ENCODE peak calls at places on chromosomes 5 and 9, in ten cellular contexts. X, W, R, I, Z, D, O, E, P and Y are unnamed samples.

GRCh38 chr9:134225816-134226215 is 61.5 kb upstream of the RNU6ATAC start:
- DNase-seq in E (no peak), P (no peak), X (no peak), Z (no peak), R (no peak), O (no peak), D (no peak), W (no peak), I (no peak), Y (no peak)

GRCh38 chr5:176927562-176927961 is 28.4 kb upstream of the HK3 start:
- DNase-seq in O (no peak), W (no peak), Z (no peak), D (no peak), X (no peak), I (no peak), E (no peak), R (no peak), P (no peak), Y (no peak)

GRCh38 chr5:37495210-37495609 is 116.1 kb downstream of the WDR70 start:
- DNase-seq in P (no peak), I (no peak), E (peak), X (no peak), R (peak), D (peak), W (peak), Z (no peak), O (no peak), Y (no peak)

GRCh38 chr9:97412628-97413382 is 909 bp downstream of the TDRD7 start:
- DNase-seq in X (peak), E (peak), O (no peak), R (peak), P (peak), I (no peak), D (peak), W (no peak), Z (no peak), Y (no peak)

GRCh38 chr9:88017086-88017485 is 42.8 kb upstream of the CDK20 start:
- DNase-seq in P (no peak), R (peak), I (no peak), E (no peak), X (no peak), D (peak), Z (no peak), O (no peak), W (no peak), Y (no peak)

GRCh38 chr9:135137398-135137832 is 49.9 kb downstream of the OLFM1 start:
- DNase-seq in X (no peak), Z (no peak), D (no peak), P (no peak), R (peak), O (no peak), E (peak), I (no peak), W (no peak), Y (peak)

GRCh38 chr9:130824616-130825015 is 10.4 kb upstream of the ABL1 start:
- DNase-seq in E (no peak), W (no peak), D (no peak), I (no peak), O (no peak), R (no peak), P (no peak), Z (no peak), X (no peak), Y (no peak)

GRCh38 chr9:134365791-134366222 is 39.6 kb downstream of the RXRA start:
- DNase-seq in I (peak), E (peak), D (peak), O (no peak), Z (no peak), W (no peak), R (peak), P (no peak), X (no peak), Y (no peak)

GRCh38 chr9:21779397-21779796 is 23.0 kb upstream of the MTAP start:
- DNase-seq in D (no peak), O (no peak), P (no peak), Z (no peak), E (no peak), I (no peak), X (no peak), W (no peak), R (peak), Y (no peak)

GRCh38 chr9:85527331-85528015 is 214.3 kb downstream of the AGTPBP1 start:
- DNase-seq in I (no peak), Z (no peak), E (no peak), W (no peak), O (no peak), D (no peak), P (no peak), X (no peak), R (no peak), Y (no peak)

GRCh38 chr5:59542841-59543825 is 350.4 kb downstream of the PDE4D start:
- DNase-seq in D (peak), E (peak), P (no peak), W (no peak), R (peak), Z (no peak), O (no peak), X (no peak), I (no peak), Y (peak)

GRCh38 chr5:78430816-78431215 is 70.4 kb downstream of the SCAMP1 start:
- DNase-seq in X (no peak), E (no peak), Z (no peak), O (no peak), P (no peak), R (no peak), D (no peak), I (no peak), W (no peak), Y (no peak)

GRCh38 chr9:32881948-32882347 is 98.6 kb downstream of the TMEM215 start:
- DNase-seq in W (no peak), R (no peak), D (no peak), E (peak), Z (no peak), O (no peak), X (no peak), I (no peak), P (no peak), Y (no peak)

GRCh38 chr5:126998201-126998631 is 32.1 kb downstream of the MARCHF3 start:
- DNase-seq in I (no peak), R (peak), X (no peak), Z (no peak), D (peak), W (no peak), E (peak), O (no peak), P (no peak), Y (no peak)

GRCh38 chr9:86281577-86282076 is 711 bp downstream of the ISCA1 start:
- DNase-seq in Z (no peak), E (no peak), R (peak), D (no peak), W (peak), X (peak), O (no peak), I (no peak), P (peak), Y (no peak)

GRCh38 chr5:103057208-103058130 is 62.5 kb downstream of the GIN1 start:
- DNase-seq in R (peak), D (peak), X (no peak), E (peak), I (no peak), W (no peak), O (no peak), Z (no peak), P (no peak), Y (no peak)

GRCh38 chr9:137458194-137459146 is 664 bp downstream of the NSMF start:
- DNase-seq in P (no peak), I (peak), R (peak), X (no peak), D (no peak), W (no peak), Z (no peak), O (no peak), E (peak), Y (peak)

GRCh38 chr5:94028001-94028400 is 286.6 kb upstream of the POU5F2 start:
- DNase-seq in W (no peak), I (no peak), R (peak), O (no peak), Z (no peak), D (no peak), P (no peak), E (no peak), X (no peak), Y (no peak)

GRCh38 chr9:87516222-87516930 is 18.7 kb downstream of the DAPK1 start:
- DNase-seq in E (peak), O (no peak), Z (no peak), D (peak), W (peak), X (no peak), P (no peak), I (peak), R (peak), Y (peak)

GRCh38 chr5:56301041-56301440 is 67.9 kb upstream of the ANKRD55 start:
- DNase-seq in I (no peak), E (peak), D (no peak), X (no peak), P (no peak), R (no peak), W (no peak), O (no peak), Z (no peak), Y (no peak)

GRCh38 chr9:135908334-135909204 is 1.2 kb upstream of the CAMSAP1 start:
- DNase-seq in Z (no peak), P (no peak), D (no peak), X (no peak), I (peak), O (no peak), W (no peak), E (no peak), R (no peak), Y (no peak)

GRCh38 chr5:74212336-74212735 is 428.2 kb downstream of the ENC1 start:
- DNase-seq in I (no peak), R (no peak), P (no peak), X (peak), E (peak), W (peak), O (no peak), D (peak), Z (no peak), Y (no peak)

GRCh38 chr9:69499401-69499800 is 172.8 kb downstream of the APBA1 start:
- DNase-seq in W (no peak), R (no peak), I (no peak), D (no peak), Z (no peak), O (no peak), P (no peak), X (no peak), E (no peak), Y (no peak)

GRCh38 chr9:99040911-99041582 is 63.9 kb upstream of the TGFBR1 start:
- DNase-seq in R (peak), I (no peak), E (peak), D (peak), X (no peak), Z (no peak), W (no peak), O (no peak), P (no peak), Y (no peak)

GRCh38 chr9:28539432-28539831 is 966.2 kb upstream of the C9orf72 start:
- DNase-seq in Z (no peak), O (no peak), I (no peak), P (no peak), X (no peak), W (no peak), E (no peak), D (no peak), R (no peak), Y (no peak)